ENCODE peak calls at places on chromosomes 7 and 10, in seven cellular contexts. One of them, this sample, is unnamed.

GRCh38 chr7:101854084-101854865 is 36.8 kb downstream of the CUX1 start:
- DNase-seq in BE2C: no peak
- DNase-seq in tibial artery: no peak
- DNase-seq in Calu3: no peak
- DNase-seq in prostate gland: no peak
- DNase-seq in AG04450: no peak
- DNase-seq in LNCaP clone FGC: no peak
- DNase-seq in this sample: no peak

GRCh38 chr7:90111-91063 is 102.0 kb upstream of the FAM20C start:
- DNase-seq in BE2C: no peak
- DNase-seq in tibial artery: no peak
- DNase-seq in Calu3: no peak
- DNase-seq in prostate gland: no peak
- DNase-seq in AG04450: no peak
- DNase-seq in LNCaP clone FGC: no peak
- DNase-seq in this sample: peak; percentile 15

GRCh38 chr10:69961864-69962745 is 90.5 kb upstream of the MACROH2A2 start:
- DNase-seq in BE2C: no peak
- DNase-seq in tibial artery: no peak
- DNase-seq in Calu3: no peak
- DNase-seq in prostate gland: no peak
- DNase-seq in AG04450: no peak
- DNase-seq in LNCaP clone FGC: no peak
- DNase-seq in this sample: no peak

GRCh38 chr10:1594372-1595241 is 142.7 kb downstream of the ADARB2 start:
- DNase-seq in BE2C: no peak
- DNase-seq in tibial artery: no peak
- DNase-seq in Calu3: no peak
- DNase-seq in prostate gland: no peak
- DNase-seq in AG04450: no peak
- DNase-seq in LNCaP clone FGC: no peak
- DNase-seq in this sample: no peak

GRCh38 chr10:70441161-70441876 is at the start of gene NODAL:
- DNase-seq in BE2C: no peak
- DNase-seq in tibial artery: no peak
- DNase-seq in Calu3: no peak
- DNase-seq in prostate gland: no peak
- DNase-seq in AG04450: no peak
- DNase-seq in LNCaP clone FGC: no peak
- DNase-seq in this sample: no peak

GRCh38 chr7:98230746-98231471 is 19.7 kb downstream of the BHLHA15 start:
- DNase-seq in BE2C: no peak
- DNase-seq in tibial artery: no peak
- DNase-seq in Calu3: no peak
- DNase-seq in prostate gland: no peak
- DNase-seq in AG04450: no peak
- DNase-seq in LNCaP clone FGC: no peak
- DNase-seq in this sample: no peak

GRCh38 chr7:155533827-155534690 is 12.3 kb downstream of the CNPY1 start:
- DNase-seq in BE2C: peak; percentile 59
- DNase-seq in tibial artery: no peak
- DNase-seq in Calu3: peak; percentile 54
- DNase-seq in prostate gland: no peak
- DNase-seq in AG04450: no peak
- DNase-seq in LNCaP clone FGC: no peak
- DNase-seq in this sample: no peak

GRCh38 chr7:47506716-47507354 is 75.1 kb downstream of the TNS3 start:
- DNase-seq in BE2C: no peak
- DNase-seq in tibial artery: peak; percentile 87
- DNase-seq in Calu3: no peak
- DNase-seq in prostate gland: no peak
- DNase-seq in AG04450: no peak
- DNase-seq in LNCaP clone FGC: no peak
- DNase-seq in this sample: no peak

GRCh38 chr7:108246227-108246837 is 116.2 kb upstream of the LAMB4 start:
- DNase-seq in BE2C: no peak
- DNase-seq in tibial artery: no peak
- DNase-seq in Calu3: peak; percentile 37
- DNase-seq in prostate gland: no peak
- DNase-seq in AG04450: peak; percentile 70
- DNase-seq in LNCaP clone FGC: no peak
- DNase-seq in this sample: peak; percentile 98

GRCh38 chr10:33129181-33129928 is 171.3 kb upstream of the ITGB1 start:
- DNase-seq in BE2C: no peak
- DNase-seq in tibial artery: no peak
- DNase-seq in Calu3: no peak
- DNase-seq in prostate gland: no peak
- DNase-seq in AG04450: peak; percentile 78
- DNase-seq in LNCaP clone FGC: no peak
- DNase-seq in this sample: peak; percentile 90
- TF ChIP-seq CTCF in BE2C: no peak
- TF ChIP-seq CTCF in tibial artery: no peak
- TF ChIP-seq CTCF in Calu3: no peak
- TF ChIP-seq CTCF in prostate gland: no peak
- TF ChIP-seq CTCF in AG04450: no peak
- TF ChIP-seq CTCF in LNCaP clone FGC: no peak
- TF ChIP-seq CTCF in this sample: peak; percentile 2

GRCh38 chr10:112303528-112303927 is 20.3 kb downstream of the TECTB start:
- DNase-seq in BE2C: no peak
- DNase-seq in tibial artery: no peak
- DNase-seq in Calu3: no peak
- DNase-seq in prostate gland: no peak
- DNase-seq in AG04450: no peak
- DNase-seq in LNCaP clone FGC: no peak
- DNase-seq in this sample: no peak
- TF ChIP-seq CTCF in BE2C: no peak
- TF ChIP-seq CTCF in tibial artery: no peak
- TF ChIP-seq CTCF in Calu3: no peak
- TF ChIP-seq CTCF in prostate gland: no peak
- TF ChIP-seq CTCF in AG04450: no peak
- TF ChIP-seq CTCF in LNCaP clone FGC: no peak
- TF ChIP-seq CTCF in this sample: no peak

GRCh38 chr10:61796785-61797184 is 104.7 kb upstream of the ARID5B start:
- DNase-seq in BE2C: no peak
- DNase-seq in tibial artery: no peak
- DNase-seq in Calu3: no peak
- DNase-seq in prostate gland: no peak
- DNase-seq in AG04450: no peak
- DNase-seq in LNCaP clone FGC: no peak
- DNase-seq in this sample: no peak

GRCh38 chr10:61795147-61795546 is 106.4 kb upstream of the ARID5B start:
- DNase-seq in BE2C: no peak
- DNase-seq in tibial artery: no peak
- DNase-seq in Calu3: no peak
- DNase-seq in prostate gland: no peak
- DNase-seq in AG04450: no peak
- DNase-seq in LNCaP clone FGC: no peak
- DNase-seq in this sample: no peak

GRCh38 chr10:61793760-61794713 is 107.5 kb upstream of the ARID5B start:
- DNase-seq in BE2C: no peak
- DNase-seq in tibial artery: no peak
- DNase-seq in Calu3: no peak
- DNase-seq in prostate gland: no peak
- DNase-seq in AG04450: no peak
- DNase-seq in LNCaP clone FGC: peak; percentile 79
- DNase-seq in this sample: peak; percentile 43

GRCh38 chr10:61792921-61793320 is 108.6 kb upstream of the ARID5B start:
- DNase-seq in BE2C: no peak
- DNase-seq in tibial artery: no peak
- DNase-seq in Calu3: no peak
- DNase-seq in prostate gland: no peak
- DNase-seq in AG04450: no peak
- DNase-seq in LNCaP clone FGC: no peak
- DNase-seq in this sample: no peak

GRCh38 chr10:61795551-61795950 is 105.9 kb upstream of the ARID5B start:
- DNase-seq in BE2C: no peak
- DNase-seq in tibial artery: no peak
- DNase-seq in Calu3: peak; percentile 11
- DNase-seq in prostate gland: no peak
- DNase-seq in AG04450: no peak
- DNase-seq in LNCaP clone FGC: no peak
- DNase-seq in this sample: no peak
- TF ChIP-seq CTCF in BE2C: peak; percentile 17
- TF ChIP-seq CTCF in tibial artery: no peak
- TF ChIP-seq CTCF in Calu3: peak; percentile 18
- TF ChIP-seq CTCF in prostate gland: no peak
- TF ChIP-seq CTCF in AG04450: no peak
- TF ChIP-seq CTCF in LNCaP clone FGC: no peak
- TF ChIP-seq CTCF in this sample: peak; percentile 52

DNA sequence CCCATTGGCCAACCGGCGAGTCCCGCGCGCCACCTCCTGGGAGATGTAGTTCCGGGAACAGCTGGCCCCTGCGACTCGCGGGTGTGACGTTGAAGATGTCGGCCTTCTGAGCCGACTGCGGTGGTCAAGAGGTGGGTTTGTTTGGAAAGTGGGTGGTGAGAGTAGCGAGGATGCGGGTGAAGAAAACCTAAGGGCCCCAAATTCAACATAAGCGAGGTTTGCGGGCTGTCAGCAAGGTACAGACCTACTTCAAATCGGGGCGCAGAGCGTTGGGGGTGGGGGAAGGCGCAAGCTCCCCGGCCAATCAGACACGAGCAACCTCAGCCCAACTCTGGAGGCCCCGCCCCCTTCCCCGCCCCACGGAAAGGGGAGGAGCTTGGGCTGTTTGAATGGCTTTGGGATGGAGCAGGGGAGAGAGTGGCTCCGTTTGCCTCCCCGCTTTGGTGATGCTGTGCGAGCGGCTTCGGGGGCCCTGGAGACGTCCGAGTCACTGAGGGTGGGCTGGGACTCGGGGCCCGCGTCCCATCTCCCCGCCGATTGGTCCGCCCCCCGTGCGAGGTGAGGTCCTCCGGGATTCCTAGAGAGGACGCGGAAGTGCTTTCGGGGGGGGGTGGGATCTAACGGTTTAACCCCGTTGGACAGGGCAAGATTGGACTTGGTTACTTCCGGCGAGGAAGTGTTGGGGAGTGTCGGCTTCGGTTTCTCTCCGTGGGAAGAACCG is at the start of gene ZKSCAN5:
- DNase-seq in BE2C: peak; percentile 94
- DNase-seq in tibial artery: peak; percentile 99
- DNase-seq in Calu3: peak; percentile 96
- DNase-seq in prostate gland: peak; percentile 97
- DNase-seq in AG04450: peak; percentile 90
- DNase-seq in LNCaP clone FGC: peak; percentile 89
- DNase-seq in this sample: peak; percentile 96
- TF ChIP-seq CTCF in BE2C: no peak
- TF ChIP-seq CTCF in tibial artery: no peak
- TF ChIP-seq CTCF in Calu3: no peak
- TF ChIP-seq CTCF in prostate gland: peak; percentile 54
- TF ChIP-seq CTCF in AG04450: no peak
- TF ChIP-seq CTCF in LNCaP clone FGC: peak; percentile 0
- TF ChIP-seq CTCF in this sample: peak; percentile 39

GRCh38 chr10:7525314-7526016 is 114.6 kb upstream of the SFMBT2 start:
- DNase-seq in BE2C: peak; percentile 64
- DNase-seq in tibial artery: no peak
- DNase-seq in Calu3: peak; percentile 71
- DNase-seq in prostate gland: peak; percentile 58
- DNase-seq in AG04450: peak; percentile 39
- DNase-seq in LNCaP clone FGC: peak; percentile 38
- DNase-seq in this sample: peak; percentile 68
- TF ChIP-seq CTCF in BE2C: peak; percentile 79
- TF ChIP-seq CTCF in tibial artery: peak; percentile 90
- TF ChIP-seq CTCF in Calu3: peak; percentile 48
- TF ChIP-seq CTCF in prostate gland: peak; percentile 91
- TF ChIP-seq CTCF in AG04450: peak; percentile 78
- TF ChIP-seq CTCF in LNCaP clone FGC: peak; percentile 96
- TF ChIP-seq CTCF in this sample: peak; percentile 85

GRCh38 chr7:84454174-84454959 is 259.8 kb upstream of the SEMA3A start:
- DNase-seq in BE2C: no peak
- DNase-seq in tibial artery: no peak
- DNase-seq in Calu3: no peak
- DNase-seq in prostate gland: no peak
- DNase-seq in AG04450: no peak
- DNase-seq in LNCaP clone FGC: peak; percentile 2
- DNase-seq in this sample: no peak
- TF ChIP-seq CTCF in BE2C: no peak
- TF ChIP-seq CTCF in tibial artery: no peak
- TF ChIP-seq CTCF in Calu3: no peak
- TF ChIP-seq CTCF in prostate gland: no peak
- TF ChIP-seq CTCF in AG04450: peak; percentile 15
- TF ChIP-seq CTCF in LNCaP clone FGC: peak; percentile 16
- TF ChIP-seq CTCF in this sample: peak; percentile 73